ENCODE peak calls at places on chromosome 4, in eight cellular contexts. N is naive B cell; T is AG10803; M is NCI-H510A; O is stimulated activated effector memory CD8-positive, alpha-beta T cell treated with anti-CD3 and anti-CD28 coated beads, Interleukin-12 subunit alpha, Interleukin-12 subunit beta, amount 100 ng/mL, for 72 hours; G is RPMI7951; S is stimulated activated CD4-positive, alpha-beta T cell treated with anti-CD3 and anti-CD28 coated beads, Interleukin-15, amount 100 ng/mL, for 1 hour; F is tibial nerve. Z is an unnamed sample.

GRCh38 chr4:87932718-87933136 is 42.8 kb upstream of the SPP1 start:
- DNase-seq in N (no peak), T (no peak), M (no peak), O (no peak), G (peak; percentile 39), S (no peak), F (no peak), Z (no peak)

GRCh38 chr4:24547979-24548378 is 36.4 kb downstream of the DHX15 start:
- DNase-seq in N (no peak), T (no peak), M (no peak), O (no peak), G (no peak), S (no peak), F (no peak), Z (no peak)

GRCh38 chr4:58760100-58760499 is 1649.9 kb upstream of the IGFBP7 start:
- DNase-seq in N (no peak), T (no peak), M (no peak), O (no peak), G (no peak), S (no peak), F (no peak), Z (no peak)

GRCh38 chr4:124322234-124322831 is 390.2 kb downstream of the ANKRD50 start:
- DNase-seq in N (peak; percentile 2), T (peak; percentile 40), M (no peak), O (no peak), G (peak; percentile 37), S (no peak), F (no peak), Z (peak; percentile 8)

GRCh38 chr4:113979973-113980615 is 647 bp upstream of the ARSJ start:
- DNase-seq in N (no peak), T (peak; percentile 53), M (no peak), O (no peak), G (no peak), S (no peak), F (no peak), Z (no peak)

GRCh38 chr4:130736436-130737185 is 1640.7 kb downstream of the C4orf33 start:
- DNase-seq in N (no peak), T (no peak), M (no peak), O (no peak), G (no peak), S (no peak), F (no peak), Z (no peak)

GRCh38 chr4:32025840-32026459 is 1305.8 kb downstream of the PCDH7 start:
- DNase-seq in N (no peak), T (peak; percentile 46), M (no peak), O (no peak), G (peak; percentile 6), S (no peak), F (no peak), Z (no peak)

GRCh38 chr4:94516999-94517398 is 65.3 kb downstream of the PDLIM5 start:
- DNase-seq in N (no peak), T (no peak), M (no peak), O (no peak), G (no peak), S (no peak), F (no peak), Z (no peak)

GRCh38 chr4:94583938-94584641 is 132.3 kb downstream of the PDLIM5 start:
- DNase-seq in N (no peak), T (no peak), M (no peak), O (no peak), G (no peak), S (no peak), F (no peak), Z (no peak)

GRCh38 chr4:24876431-24876830 is 36.4 kb downstream of the CCDC149 start:
- DNase-seq in N (no peak), T (no peak), M (no peak), O (no peak), G (no peak), S (no peak), F (no peak), Z (no peak)

GRCh38 chr4:53932784-53933183 is 131.6 kb downstream of the CHIC2 start:
- DNase-seq in N (no peak), T (peak; percentile 94), M (no peak), O (no peak), G (peak; percentile 66), S (no peak), F (no peak), Z (no peak)

GRCh38 chr4:137310156-137310555 is 222.1 kb downstream of the PCDH18 start:
- DNase-seq in N (no peak), T (peak; percentile 41), M (no peak), O (no peak), G (peak; percentile 23), S (no peak), F (no peak), Z (no peak)

GRCh38 chr4:1618438-1618837 is 65.7 kb downstream of the FAM53A start:
- DNase-seq in N (no peak), T (no peak), M (no peak), O (no peak), G (no peak), S (no peak), F (no peak), Z (no peak)